ENCODE peak calls at places on chromosomes 12 and 14, in ten cellular contexts. C is A549; S is upper lobe of left lung; A is upper lobe of right lung; X is body of pancreas; U is heart right ventricle; L is epithelial cell of esophagus; Y is CD8-positive, alpha-beta memory T cell; F is brain microvascular endothelial cell; H is GM23248. E is an unnamed sample.

GRCh38 chr12:120903382-120903817 is 758 bp downstream of the SPPL3 start:
- DNase-seq in C (peak; percentile 40), S (peak; percentile 91), A (peak; percentile 88), X (peak; percentile 49), U (peak; percentile 52), L (peak; percentile 54), Y (peak; percentile 84), F (peak; percentile 9), H (peak; percentile 51), E (peak; percentile 86)

GRCh38 chr12:70418101-70418500 is 52.0 kb downstream of the KCNMB4 start:
- DNase-seq in C (no peak), S (no peak), A (no peak), X (no peak), U (no peak), L (peak; percentile 29), Y (no peak), F (no peak), H (peak; percentile 91), E (no peak)

GRCh38 chr12:116592116-116592637 is 33.0 kb downstream of the MAP1LC3B2 start:
- DNase-seq in C (no peak), S (peak; percentile 42), A (peak; percentile 83), X (peak; percentile 64), U (peak; percentile 30), L (no peak), Y (no peak), F (no peak), H (peak; percentile 35), E (no peak)

GRCh38 chr12:71438670-71439361 is 782 bp upstream of the LGR5 start:
- DNase-seq in C (peak; percentile 6), S (no peak), A (no peak), X (no peak), U (no peak), L (peak; percentile 8), Y (no peak), F (peak; percentile 33), H (peak; percentile 16), E (no peak)

GRCh38 chr14:72962829-72963312 is 36.6 kb downstream of the DCAF4 start:
- DNase-seq in C (peak; percentile 81), S (no peak), A (no peak), X (no peak), U (no peak), L (peak; percentile 78), Y (no peak), F (peak; percentile 81), H (peak; percentile 87), E (no peak)

GRCh38 chr14:93160353-93160801 is 24.3 kb downstream of the MOAP1 start:
- DNase-seq in C (peak; percentile 62), S (no peak), A (no peak), X (peak; percentile 22), U (no peak), L (peak; percentile 40), Y (no peak), F (peak; percentile 2), H (peak; percentile 38), E (no peak)

GRCh38 chr12:40107803-40108620 is 2.1 kb upstream of the SLC2A13 start:
- DNase-seq in C (no peak), S (peak; percentile 32), A (no peak), X (peak; percentile 18), U (peak; percentile 10), L (no peak), Y (no peak), F (no peak), H (no peak), E (no peak)

GRCh38 chr12:11758838-11759509 is 109.5 kb downstream of the ETV6 start:
- DNase-seq in C (no peak), S (no peak), A (no peak), X (no peak), U (no peak), L (no peak), Y (no peak), F (peak; percentile 45), H (no peak), E (no peak)

GRCh38 chr14:96066976-96067375 is 27.8 kb downstream of the C14orf132 start:
- DNase-seq in C (no peak), S (no peak), A (peak; percentile 21), X (no peak), U (no peak), L (no peak), Y (no peak), F (no peak), H (no peak), E (peak; percentile 66)

GRCh38 chr14:96062506-96062905 is 23.3 kb downstream of the C14orf132 start:
- DNase-seq in C (no peak), S (no peak), A (no peak), X (no peak), U (no peak), L (no peak), Y (no peak), F (no peak), H (no peak), E (peak; percentile 13)

GRCh38 chr14:96062010-96062409 is 22.8 kb downstream of the C14orf132 start:
- DNase-seq in C (no peak), S (no peak), A (no peak), X (no peak), U (no peak), L (no peak), Y (no peak), F (no peak), H (no peak), E (no peak)

GRCh38 chr14:96065661-96066459 is 26.7 kb downstream of the C14orf132 start:
- DNase-seq in C (no peak), S (no peak), A (peak; percentile 25), X (no peak), U (no peak), L (no peak), Y (no peak), F (no peak), H (no peak), E (peak; percentile 34)

GRCh38 chr14:96064866-96065265 is 25.7 kb downstream of the C14orf132 start:
- DNase-seq in C (no peak), S (no peak), A (no peak), X (no peak), U (no peak), L (no peak), Y (no peak), F (no peak), H (no peak), E (peak; percentile 38)
- H3K4me3 ChIP-seq in C (no peak overlapping the region), S (no peak overlapping the region), A (no peak overlapping the region), X (no peak overlapping the region), U (no peak overlapping the region), L (no peak overlapping the region), Y (no peak overlapping the region), F (no peak overlapping the region), H (no peak overlapping the region), E (no peak overlapping the region)

DNA sequence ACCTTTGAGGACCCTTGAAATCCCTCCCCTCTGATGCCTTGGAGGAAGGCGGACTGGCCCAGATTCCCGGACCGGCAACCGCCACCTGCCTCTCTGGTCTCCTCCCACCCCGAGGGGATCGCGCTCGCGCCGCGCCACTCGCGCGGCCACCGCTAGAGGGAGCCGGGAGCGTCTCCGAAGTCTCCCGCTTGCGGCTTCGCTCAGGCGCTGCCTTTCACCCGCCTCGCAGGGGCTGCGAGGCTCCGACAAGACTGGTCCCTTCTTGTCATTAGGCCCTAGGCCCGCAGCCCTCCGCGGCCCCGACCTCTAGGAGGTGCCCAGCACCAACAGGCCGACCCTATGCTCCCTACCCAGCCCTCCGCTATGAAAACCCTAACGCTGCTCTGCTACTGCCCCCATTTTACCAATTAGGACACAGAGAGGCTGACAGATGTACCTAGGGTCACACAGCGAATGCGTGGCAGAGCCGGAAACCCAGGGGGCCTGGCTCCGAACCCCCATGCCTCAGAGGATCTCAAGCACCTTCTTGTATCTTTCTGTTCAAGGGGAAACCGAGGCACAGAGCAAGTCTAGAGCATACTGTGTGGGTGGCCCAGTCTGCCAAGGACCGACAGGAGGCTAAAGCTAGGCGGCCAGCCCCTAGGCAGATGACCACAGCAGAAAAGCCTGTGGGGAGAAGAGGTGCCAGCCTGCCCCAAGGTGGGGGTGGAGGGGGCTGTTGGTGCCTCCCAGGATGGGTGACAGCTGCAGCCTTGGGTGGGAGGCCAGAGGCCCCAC is 21.4 kb upstream of the VSX2 start:
- DNase-seq in C (peak; percentile 69), S (peak; percentile 98), A (peak; percentile 89), X (peak; percentile 75), U (peak; percentile 77), L (peak; percentile 60), Y (peak; percentile 75), F (peak; percentile 40), H (peak; percentile 81), E (peak; percentile 93)
- H3K4me3 ChIP-seq in C (peak overlapping the region; percentile 36), S (peak overlapping the region; percentile 32), A (peak overlapping the region; percentile 25), X (no peak overlapping the region), U (no peak overlapping the region), L (peak overlapping the region; percentile 11), Y (peak overlapping the region; percentile 47), F (no peak overlapping the region), H (peak overlapping the region; percentile 62), E (no peak overlapping the region)

GRCh38 chr14:105092124-105092911 is 27.1 kb upstream of the GPR132 start:
- DNase-seq in C (peak; percentile 84), S (no peak), A (peak; percentile 72), X (peak; percentile 36), U (no peak), L (peak; percentile 41), Y (peak; percentile 51), F (no peak), H (peak; percentile 61), E (peak; percentile 62)
- H3K4me3 ChIP-seq in C (peak overlapping the region; percentile 92), S (peak overlapping the region; percentile 59), A (peak overlapping the region; percentile 72), X (peak overlapping the region; percentile 15), U (peak overlapping the region; percentile 62), L (peak overlapping the region; percentile 48), Y (no peak overlapping the region), F (peak overlapping the region; percentile 45), H (peak overlapping the region; percentile 93), E (no peak overlapping the region)

GRCh38 chr12:53005215-53005985 is 856 bp upstream of the EIF4B start:
- DNase-seq in C (peak; percentile 33), S (no peak), A (peak; percentile 68), X (peak; percentile 34), U (peak; percentile 13), L (no peak), Y (no peak), F (peak; percentile 5), H (peak; percentile 34), E (no peak)

GRCh38 chr12:53004178-53004577 is 2.1 kb upstream of the EIF4B start:
- DNase-seq in C (peak; percentile 47), S (no peak), A (no peak), X (no peak), U (no peak), L (peak; percentile 53), Y (no peak), F (no peak), H (peak; percentile 45), E (no peak)

GRCh38 chr12:53004582-53004981 is 1.7 kb upstream of the EIF4B start:
- DNase-seq in C (peak; percentile 45), S (no peak), A (no peak), X (no peak), U (no peak), L (peak; percentile 15), Y (no peak), F (no peak), H (peak; percentile 25), E (no peak)

GRCh38 chr12:53006810-53007742 is 820 bp downstream of the EIF4B start:
- DNase-seq in C (peak; percentile 93), S (peak; percentile 94), A (peak; percentile 90), X (peak; percentile 73), U (peak; percentile 74), L (peak; percentile 65), Y (peak; percentile 83), F (peak; percentile 59), H (peak; percentile 86), E (peak; percentile 81)

DNA sequence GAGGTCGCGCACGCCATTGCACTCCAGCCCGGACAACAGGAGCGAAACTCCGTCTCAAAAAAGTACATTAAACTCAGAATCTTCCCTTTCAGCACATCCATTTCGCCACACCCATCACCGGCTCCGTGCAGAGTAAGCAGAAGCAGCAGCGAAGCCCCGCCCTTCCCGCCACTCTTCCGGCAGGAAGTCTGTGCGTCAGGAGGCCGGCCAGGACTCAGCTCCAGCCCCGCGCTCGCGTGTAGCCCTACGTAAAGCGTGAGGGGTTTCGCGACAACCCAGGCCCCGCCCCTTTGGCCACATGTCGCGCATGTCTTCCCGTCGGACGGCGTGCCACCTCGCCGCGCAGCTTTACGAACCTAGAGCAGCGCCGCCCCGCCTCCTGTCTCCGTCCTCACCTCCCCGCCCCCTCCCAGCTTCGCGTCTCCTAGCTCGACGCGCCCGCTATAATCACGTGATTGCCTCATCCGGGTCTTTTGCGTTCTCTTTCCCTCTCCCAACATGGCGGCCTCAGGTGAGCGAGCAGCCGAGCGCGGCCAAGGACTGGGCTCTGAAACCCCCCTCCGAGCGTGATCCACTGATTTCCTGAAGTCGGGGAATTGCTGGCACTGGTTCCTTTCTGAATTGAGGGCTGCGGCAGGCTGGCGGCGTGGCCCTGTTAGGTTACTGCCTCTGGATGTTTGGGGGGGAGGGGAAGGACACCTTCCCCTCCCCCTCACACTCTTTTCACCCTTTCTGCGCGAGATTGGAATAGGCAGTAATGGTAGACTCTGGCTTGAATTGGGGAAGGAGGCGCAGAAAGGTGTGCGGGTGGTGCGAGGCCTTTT is at the start of gene EIF4B:
- DNase-seq in C (peak; percentile 100), S (peak; percentile 99), A (peak; percentile 100), X (peak; percentile 100), U (peak; percentile 100), L (peak; percentile 100), Y (peak; percentile 100), F (peak; percentile 100), H (peak; percentile 100), E (peak; percentile 100)
- H3K4me3 ChIP-seq in C (peak within 1 kb of the TSS; percentile 88), S (peak within 1 kb of the TSS; percentile 86), A (peak within 1 kb of the TSS; percentile 91), X (peak within 1 kb of the TSS; percentile 83), U (peak within 1 kb of the TSS; percentile 66), L (peak within 1 kb of the TSS; percentile 100), Y (peak within 1 kb of the TSS; percentile 100), F (peak within 1 kb of the TSS; percentile 100), H (peak within 1 kb of the TSS; percentile 95), E (peak within 1 kb of the TSS; percentile 95)